ENCODE peak calls at places on chromosomes 6 and 20, in nine cellular contexts. X is tibial artery, P is IMR-90, Z is right cardiac atrium, H is Karpas-422, L is iPS DF 6.9, Q is sigmoid colon, D is neuronal stem cell, K is neural progenitor cell. I is an unnamed sample.

GRCh38 chr6:71043902-71044301 is 87.0 kb upstream of the B3GAT2 start:
- DNase-seq in Z (no peak), L (no peak), D (no peak), Q (no peak), K (no peak), P (peak; percentile 6), H (peak; percentile 45), X (no peak), I (no peak)

GRCh38 chr6:71254323-71254722 is 34.3 kb upstream of the OGFRL1 start:
- DNase-seq in Z (no peak), P (no peak), L (no peak), H (no peak), X (no peak), K (peak; percentile 23), Q (no peak), D (peak; percentile 8), I (no peak)

GRCh38 chr6:71220466-71220865 is 68.1 kb upstream of the OGFRL1 start:
- DNase-seq in X (no peak), L (no peak), Q (no peak), P (no peak), D (no peak), H (no peak), Z (no peak), K (no peak), I (no peak)

GRCh38 chr20:21048841-21049273 is 57.3 kb downstream of the LINC00237 start:
- DNase-seq in Q (no peak), H (peak; percentile 80), P (no peak), X (no peak), L (peak; percentile 33), D (peak; percentile 15), K (peak; percentile 60), Z (no peak), I (no peak)

GRCh38 chr6:33706136-33706725 is 5.3 kb downstream of the UQCC2 start:
- DNase-seq in L (no peak), K (no peak), X (no peak), Q (peak; percentile 59), D (no peak), Z (no peak), P (no peak), H (no peak), I (no peak)

GRCh38 chr6:5107332-5107731 is 22.2 kb downstream of the PPP1R3G start:
- DNase-seq in L (no peak), K (no peak), Z (no peak), H (no peak), Q (peak; percentile 47), P (no peak), D (no peak), X (peak; percentile 48), I (no peak)

GRCh38 chr6:121809211-121809610 is 373.8 kb downstream of the GJA1 start:
- DNase-seq in L (no peak), Q (no peak), P (no peak), X (no peak), H (no peak), K (no peak), D (no peak), Z (no peak), I (no peak)

GRCh38 chr20:56222201-56222600 is 26.3 kb upstream of the MC3R start:
- DNase-seq in Q (no peak), L (no peak), X (no peak), D (no peak), H (no peak), Z (no peak), P (no peak), K (no peak), I (no peak)

GRCh38 chr6:121533321-121533841 is 97.9 kb downstream of the GJA1 start:
- DNase-seq in L (no peak), D (no peak), H (no peak), Q (no peak), P (no peak), X (no peak), Z (no peak), K (no peak), I (no peak)

GRCh38 chr6:75098709-75099108 is 107.1 kb downstream of the COL12A1 start:
- DNase-seq in X (peak; percentile 87), D (no peak), L (no peak), Z (peak; percentile 84), K (no peak), H (no peak), P (peak; percentile 98), Q (peak; percentile 91), I (peak; percentile 78)

GRCh38 chr6:125325586-125325985 is 23.8 kb upstream of the HDDC2 start:
- DNase-seq in K (no peak), Z (no peak), Q (no peak), D (no peak), X (no peak), P (no peak), H (no peak), L (no peak), I (no peak)

GRCh38 chr20:8267009-8267408 is 134.9 kb downstream of the PLCB1 start:
- DNase-seq in D (no peak), H (no peak), P (no peak), L (no peak), Z (no peak), X (no peak), K (no peak), Q (no peak), I (no peak)

GRCh38 chr20:63045401-63045800 is 38.6 kb upstream of the BHLHE23 start:
- DNase-seq in Z (no peak), H (no peak), Q (no peak), D (no peak), K (no peak), X (no peak), L (no peak), P (no peak), I (no peak)

GRCh38 chr6:44538131-44538835 is 150.8 kb downstream of the CDC5L start:
- DNase-seq in H (no peak), L (no peak), K (no peak), Z (no peak), P (no peak), D (no peak), X (peak; percentile 11), Q (no peak), I (no peak)
- H3K4me3 ChIP-seq in H (no peak overlapping the region), L (no peak overlapping the region), K (no peak overlapping the region), Z (no peak overlapping the region), P (no peak overlapping the region), D (no peak overlapping the region), X (no peak overlapping the region), Q (no peak overlapping the region), I (no peak overlapping the region)

DNA sequence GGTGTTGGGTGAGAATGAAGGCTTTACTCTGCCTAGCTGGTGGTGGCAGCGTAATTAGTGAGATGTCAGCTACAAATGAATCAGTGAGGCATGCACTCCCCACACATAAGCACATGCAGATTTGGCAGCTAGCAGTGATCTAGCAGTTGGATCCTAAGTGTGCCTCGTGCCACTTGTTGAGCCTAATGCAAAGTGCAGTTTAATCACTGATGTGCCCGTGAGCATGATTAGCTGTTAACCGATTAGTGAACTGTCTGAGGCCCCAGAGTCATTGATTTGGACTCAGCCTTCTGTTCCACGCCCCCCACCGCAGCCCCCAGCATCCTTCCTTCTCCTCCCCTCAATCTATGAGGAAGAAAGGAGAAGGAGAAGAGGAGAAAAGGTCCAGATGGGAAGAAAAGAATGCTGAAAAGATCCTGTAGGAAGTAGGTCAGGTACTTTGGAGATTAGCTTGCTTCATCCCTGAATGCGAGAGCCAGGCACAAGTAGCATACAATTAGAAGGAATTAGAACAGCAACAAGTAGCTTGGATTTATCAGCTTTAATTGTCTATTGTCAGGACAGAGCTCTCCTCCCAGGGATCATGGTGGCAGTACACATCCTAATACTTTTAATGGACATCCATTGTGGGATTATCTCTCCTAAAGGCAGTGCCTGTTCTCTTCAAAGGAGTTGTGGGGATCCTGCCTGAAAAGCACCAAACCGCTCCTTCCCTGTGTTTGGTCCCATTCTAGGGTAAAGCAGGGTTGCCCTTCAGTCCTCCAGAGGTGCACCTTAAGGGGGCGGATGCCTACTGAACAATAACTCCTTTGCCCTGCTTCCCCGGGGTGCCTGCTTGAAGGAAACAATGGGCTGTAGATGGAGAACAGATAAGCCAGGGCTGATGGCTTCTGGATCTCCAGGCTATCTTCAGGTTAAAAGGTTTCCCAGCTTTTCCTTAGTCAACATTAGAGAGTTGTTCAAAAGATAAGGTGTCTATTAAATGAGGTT is 5.7 kb upstream of the PRDM1 start:
- DNase-seq in P (no peak), D (no peak), X (no peak), Q (no peak), L (no peak), Z (no peak), H (no peak), K (peak; percentile 67), I (no peak)
- H3K4me3 ChIP-seq in P (no peak overlapping the region), D (no peak overlapping the region), X (no peak overlapping the region), Q (no peak overlapping the region), L (no peak overlapping the region), Z (no peak overlapping the region), H (no peak overlapping the region), K (no peak overlapping the region), I (no peak overlapping the region)

GRCh38 chr6:27679308-27679967 is 206.5 kb upstream of the ZNF184 start:
- DNase-seq in Z (no peak), Q (no peak), X (no peak), D (no peak), P (no peak), H (no peak), L (no peak), K (peak; percentile 73), I (no peak)
- H3K4me3 ChIP-seq in Z (no peak overlapping the region), Q (no peak overlapping the region), X (no peak overlapping the region), D (peak overlapping the region; percentile 34), P (peak overlapping the region; percentile 34), H (no peak overlapping the region), L (peak overlapping the region; percentile 37), K (peak overlapping the region; percentile 60), I (no peak overlapping the region)

GRCh38 chr6:137487947-137488735 is 6.1 kb downstream of the OLIG3 start:
- DNase-seq in Z (no peak), K (peak; percentile 46), X (no peak), L (no peak), D (peak; percentile 38), Q (no peak), P (no peak), H (no peak), I (no peak)
- H3K4me3 ChIP-seq in Z (peak overlapping the region; percentile 12), K (peak overlapping the region; percentile 37), X (peak overlapping the region; percentile 12), L (peak overlapping the region; percentile 39), D (no peak overlapping the region), Q (peak overlapping the region; percentile 24), P (no peak overlapping the region), H (no peak overlapping the region), I (no peak overlapping the region)

GRCh38 chr6:166629628-166630027 is 2.6 kb upstream of the RPS6KA2 start:
- DNase-seq in Z (no peak), D (no peak), K (no peak), L (no peak), X (no peak), P (peak; percentile 89), H (no peak), Q (no peak), I (no peak)
- H3K4me3 ChIP-seq in Z (no peak overlapping the region), D (no peak overlapping the region), K (no peak overlapping the region), L (no peak overlapping the region), X (no peak overlapping the region), P (no peak overlapping the region), H (no peak overlapping the region), Q (no peak overlapping the region), I (no peak overlapping the region)

GRCh38 chr6:144007455-144007778 is 642 bp downstream of the PLAGL1 start:
- DNase-seq in P (no peak), L (no peak), Q (no peak), D (no peak), Z (no peak), K (no peak), X (no peak), H (no peak), I (no peak)
- H3K4me3 ChIP-seq in P (peak overlapping the region; percentile 69), L (peak overlapping the region; percentile 51), Q (peak overlapping the region; percentile 68), D (peak overlapping the region; percentile 56), Z (peak overlapping the region; percentile 58), K (peak overlapping the region; percentile 50), X (peak overlapping the region; percentile 62), H (no peak overlapping the region), I (peak overlapping the region; percentile 65)